ENCODE peak calls at places on chromosomes 5 and 9, in six cellular contexts. One of them, this sample, is unnamed.

GRCh38 chr5:139600336-139600949 is 39.3 kb downstream of the UBE2D2 start:
- DNase-seq in G401: no peak
- DNase-seq in stimulated activated CD4-positive, alpha-beta T cell treated with anti-CD3 and anti-CD28 coated beads, Interleukin-4, amount 100 ng/mL, for 1 hour: no peak
- DNase-seq in nephron progenitor cell: no peak
- DNase-seq in kidney: no peak
- DNase-seq in EL: peak; percentile 78
- DNase-seq in this sample: no peak

GRCh38 chr9:16598316-16598715 is 272.2 kb downstream of the BNC2 start:
- DNase-seq in stimulated activated CD4-positive, alpha-beta T cell treated with anti-CD3 and anti-CD28 coated beads, Interleukin-4, amount 100 ng/mL, for 1 hour: no peak
- DNase-seq in EL: no peak
- DNase-seq in G401: no peak
- DNase-seq in nephron progenitor cell: no peak
- DNase-seq in kidney: no peak
- DNase-seq in this sample: no peak

GRCh38 chr9:70389642-70390266 is 24.7 kb downstream of the KLF9 start:
- DNase-seq in nephron progenitor cell: no peak
- DNase-seq in EL: no peak
- DNase-seq in stimulated activated CD4-positive, alpha-beta T cell treated with anti-CD3 and anti-CD28 coated beads, Interleukin-4, amount 100 ng/mL, for 1 hour: no peak
- DNase-seq in kidney: no peak
- DNase-seq in G401: peak; percentile 60
- DNase-seq in this sample: no peak

GRCh38 chr5:160169326-160169725 is 50.1 kb upstream of the PWWP2A start:
- DNase-seq in stimulated activated CD4-positive, alpha-beta T cell treated with anti-CD3 and anti-CD28 coated beads, Interleukin-4, amount 100 ng/mL, for 1 hour: no peak
- DNase-seq in G401: no peak
- DNase-seq in nephron progenitor cell: no peak
- DNase-seq in EL: peak; percentile 94
- DNase-seq in kidney: no peak
- DNase-seq in this sample: no peak

GRCh38 chr9:109411069-109411761 is 86.9 kb downstream of the PTPN3 start:
- DNase-seq in nephron progenitor cell: no peak
- DNase-seq in EL: no peak
- DNase-seq in stimulated activated CD4-positive, alpha-beta T cell treated with anti-CD3 and anti-CD28 coated beads, Interleukin-4, amount 100 ng/mL, for 1 hour: no peak
- DNase-seq in G401: no peak
- DNase-seq in kidney: no peak
- DNase-seq in this sample: no peak

GRCh38 chr5:177320879-177321278 is 9.2 kb upstream of the MXD3 start:
- DNase-seq in G401: no peak
- DNase-seq in kidney: peak; percentile 56
- DNase-seq in EL: no peak
- DNase-seq in stimulated activated CD4-positive, alpha-beta T cell treated with anti-CD3 and anti-CD28 coated beads, Interleukin-4, amount 100 ng/mL, for 1 hour: no peak
- DNase-seq in nephron progenitor cell: no peak
- DNase-seq in this sample: no peak

GRCh38 chr5:172095368-172095960 is 89.0 kb upstream of the FBXW11 start:
- DNase-seq in EL: no peak
- DNase-seq in G401: no peak
- DNase-seq in kidney: no peak
- DNase-seq in stimulated activated CD4-positive, alpha-beta T cell treated with anti-CD3 and anti-CD28 coated beads, Interleukin-4, amount 100 ng/mL, for 1 hour: no peak
- DNase-seq in nephron progenitor cell: no peak
- DNase-seq in this sample: peak; percentile 55

GRCh38 chr5:36017622-36018021 is 26.4 kb upstream of the UGT3A1 start:
- DNase-seq in stimulated activated CD4-positive, alpha-beta T cell treated with anti-CD3 and anti-CD28 coated beads, Interleukin-4, amount 100 ng/mL, for 1 hour: no peak
- DNase-seq in kidney: no peak
- DNase-seq in nephron progenitor cell: no peak
- DNase-seq in EL: no peak
- DNase-seq in G401: no peak
- DNase-seq in this sample: no peak

GRCh38 chr9:110641350-110641749 is 27.2 kb upstream of the MUSK start:
- DNase-seq in nephron progenitor cell: no peak
- DNase-seq in kidney: no peak
- DNase-seq in EL: peak; percentile 65
- DNase-seq in stimulated activated CD4-positive, alpha-beta T cell treated with anti-CD3 and anti-CD28 coated beads, Interleukin-4, amount 100 ng/mL, for 1 hour: no peak
- DNase-seq in G401: no peak
- DNase-seq in this sample: no peak

GRCh38 chr5:79628811-79629210 is 16.6 kb downstream of the TENT2 start:
- DNase-seq in kidney: no peak
- DNase-seq in EL: no peak
- DNase-seq in nephron progenitor cell: no peak
- DNase-seq in G401: no peak
- DNase-seq in stimulated activated CD4-positive, alpha-beta T cell treated with anti-CD3 and anti-CD28 coated beads, Interleukin-4, amount 100 ng/mL, for 1 hour: no peak
- DNase-seq in this sample: no peak

GRCh38 chr5:102411-103043 is 10.6 kb downstream of the PLEKHG4B start:
- DNase-seq in kidney: no peak
- DNase-seq in stimulated activated CD4-positive, alpha-beta T cell treated with anti-CD3 and anti-CD28 coated beads, Interleukin-4, amount 100 ng/mL, for 1 hour: no peak
- DNase-seq in G401: no peak
- DNase-seq in nephron progenitor cell: no peak
- DNase-seq in EL: no peak
- DNase-seq in this sample: no peak

GRCh38 chr5:79800979-79801827 is 111.6 kb downstream of the CMYA5 start:
- DNase-seq in G401: no peak
- DNase-seq in stimulated activated CD4-positive, alpha-beta T cell treated with anti-CD3 and anti-CD28 coated beads, Interleukin-4, amount 100 ng/mL, for 1 hour: no peak
- DNase-seq in nephron progenitor cell: no peak
- DNase-seq in EL: peak; percentile 14
- DNase-seq in kidney: no peak
- DNase-seq in this sample: no peak

GRCh38 chr9:129415954-129416651 is 204.8 kb downstream of the C9orf50 start:
- DNase-seq in nephron progenitor cell: peak; percentile 60
- DNase-seq in G401: no peak
- DNase-seq in EL: no peak
- DNase-seq in stimulated activated CD4-positive, alpha-beta T cell treated with anti-CD3 and anti-CD28 coated beads, Interleukin-4, amount 100 ng/mL, for 1 hour: no peak
- DNase-seq in kidney: no peak
- DNase-seq in this sample: no peak

GRCh38 chr5:179495906-179496455 is 54.4 kb upstream of the RUFY1 start:
- DNase-seq in stimulated activated CD4-positive, alpha-beta T cell treated with anti-CD3 and anti-CD28 coated beads, Interleukin-4, amount 100 ng/mL, for 1 hour: no peak
- DNase-seq in kidney: no peak
- DNase-seq in EL: no peak
- DNase-seq in G401: no peak
- DNase-seq in nephron progenitor cell: no peak
- DNase-seq in this sample: no peak

GRCh38 chr5:133870661-133871060 is 97.8 kb downstream of the C5orf15 start:
- DNase-seq in G401: no peak
- DNase-seq in kidney: no peak
- DNase-seq in stimulated activated CD4-positive, alpha-beta T cell treated with anti-CD3 and anti-CD28 coated beads, Interleukin-4, amount 100 ng/mL, for 1 hour: no peak
- DNase-seq in nephron progenitor cell: no peak
- DNase-seq in EL: peak; percentile 72
- DNase-seq in this sample: no peak

GRCh38 chr5:119300311-119300670 is 55.5 kb upstream of the TNFAIP8 start:
- DNase-seq in G401: no peak
- DNase-seq in nephron progenitor cell: no peak
- DNase-seq in stimulated activated CD4-positive, alpha-beta T cell treated with anti-CD3 and anti-CD28 coated beads, Interleukin-4, amount 100 ng/mL, for 1 hour: no peak
- DNase-seq in EL: no peak
- DNase-seq in kidney: no peak
- DNase-seq in this sample: no peak

GRCh38 chr5:150783422-150783928 is 4.9 kb downstream of the SMIM3 start:
- DNase-seq in EL: peak; percentile 90
- DNase-seq in kidney: peak; percentile 85
- DNase-seq in nephron progenitor cell: no peak
- DNase-seq in G401: peak; percentile 35
- DNase-seq in stimulated activated CD4-positive, alpha-beta T cell treated with anti-CD3 and anti-CD28 coated beads, Interleukin-4, amount 100 ng/mL, for 1 hour: peak; percentile 55
- DNase-seq in this sample: no peak

GRCh38 chr5:1404062-1404461 is 41.2 kb downstream of the SLC6A3 start:
- DNase-seq in kidney: peak; percentile 45
- DNase-seq in EL: no peak
- DNase-seq in nephron progenitor cell: no peak
- DNase-seq in stimulated activated CD4-positive, alpha-beta T cell treated with anti-CD3 and anti-CD28 coated beads, Interleukin-4, amount 100 ng/mL, for 1 hour: no peak
- DNase-seq in G401: no peak
- DNase-seq in this sample: peak; percentile 55

GRCh38 chr9:89177401-89178161 is 1.0 kb downstream of the SHC3 start:
- DNase-seq in G401: no peak
- DNase-seq in kidney: peak; percentile 75
- DNase-seq in EL: no peak
- DNase-seq in stimulated activated CD4-positive, alpha-beta T cell treated with anti-CD3 and anti-CD28 coated beads, Interleukin-4, amount 100 ng/mL, for 1 hour: no peak
- DNase-seq in nephron progenitor cell: peak; percentile 38
- DNase-seq in this sample: no peak

GRCh38 chr9:135137398-135137832 is 49.9 kb downstream of the OLFM1 start:
- DNase-seq in nephron progenitor cell: no peak
- DNase-seq in kidney: no peak
- DNase-seq in EL: no peak
- DNase-seq in G401: peak; percentile 89
- DNase-seq in stimulated activated CD4-positive, alpha-beta T cell treated with anti-CD3 and anti-CD28 coated beads, Interleukin-4, amount 100 ng/mL, for 1 hour: no peak
- DNase-seq in this sample: no peak

GRCh38 chr5:138037271-138037670 is 4.4 kb upstream of the FAM13B start:
- DNase-seq in stimulated activated CD4-positive, alpha-beta T cell treated with anti-CD3 and anti-CD28 coated beads, Interleukin-4, amount 100 ng/mL, for 1 hour: no peak
- DNase-seq in nephron progenitor cell: no peak
- DNase-seq in G401: no peak
- DNase-seq in kidney: no peak
- DNase-seq in EL: no peak
- DNase-seq in this sample: no peak

GRCh38 chr9:88529496-88529895 is 5.5 kb upstream of the NXNL2 start:
- DNase-seq in G401: no peak
- DNase-seq in stimulated activated CD4-positive, alpha-beta T cell treated with anti-CD3 and anti-CD28 coated beads, Interleukin-4, amount 100 ng/mL, for 1 hour: no peak
- DNase-seq in nephron progenitor cell: no peak
- DNase-seq in EL: peak; percentile 18
- DNase-seq in kidney: no peak
- DNase-seq in this sample: no peak

This sample was measured in RWPE2.